ENCODE peak calls at places on chromosomes 16 and 17, in ten cellular contexts. Y, N, D, G, H, U, I, L, P and S are unnamed samples.

GRCh38 chr17:70797166-70797565 is 627.8 kb downstream of the KCNJ2 start:
- DNase-seq in Y (no peak), I (no peak), G (no peak), N (no peak), D (no peak), L (no peak), H (peak), U (peak), P (no peak), S (no peak)

GRCh38 chr17:660453-660852 is 54.2 kb downstream of the VPS53 start:
- DNase-seq in G (no peak), I (no peak), L (no peak), Y (no peak), U (no peak), H (no peak), N (no peak), D (no peak), P (no peak), S (no peak)

GRCh38 chr16:14249291-14250032 is 178.3 kb downstream of the MRTFB start:
- DNase-seq in N (no peak), U (peak), I (peak), G (peak), H (peak), P (peak), L (peak), D (peak), Y (peak), S (peak)

GRCh38 chr16:71255721-71256120 is 25.2 kb upstream of the HYDIN start:
- DNase-seq in U (no peak), D (no peak), H (no peak), I (no peak), N (no peak), L (no peak), Y (peak), P (no peak), G (no peak), S (no peak)

GRCh38 chr17:61474235-61474927 is 22.2 kb downstream of the TBX4 start:
- DNase-seq in P (no peak), I (no peak), U (no peak), L (peak), Y (no peak), H (peak), D (no peak), N (no peak), G (no peak), S (no peak)

GRCh38 chr16:84357191-84357651 is 11.1 kb upstream of the ATP2C2 start:
- DNase-seq in N (no peak), Y (no peak), P (peak), I (peak), G (peak), L (no peak), U (peak), H (peak), D (no peak), S (peak)

GRCh38 chr16:49671325-49671724 is 184.6 kb downstream of the ZNF423 start:
- DNase-seq in I (no peak), D (no peak), Y (no peak), N (no peak), P (no peak), H (no peak), L (no peak), U (no peak), G (no peak), S (no peak)

GRCh38 chr17:81400154-81400938 is 5.1 kb downstream of the BAHCC1 start:
- DNase-seq in L (peak), Y (peak), N (no peak), I (no peak), H (no peak), G (no peak), D (no peak), U (peak), P (peak), S (peak)

GRCh38 chr17:69608808-69609494 is 194.5 kb downstream of the MAP2K6 start:
- DNase-seq in N (no peak), P (no peak), Y (no peak), G (no peak), H (peak), D (peak), U (peak), L (peak), I (no peak), S (no peak)

GRCh38 chr16:58503166-58503862 is 3.4 kb downstream of the NDRG4 start:
- DNase-seq in Y (no peak), U (no peak), D (no peak), G (no peak), I (no peak), P (no peak), N (no peak), L (no peak), H (no peak), S (no peak)

GRCh38 chr17:64063088-64063487 is 42.7 kb upstream of the ICAM2 start:
- DNase-seq in U (no peak), G (no peak), L (no peak), I (no peak), H (no peak), D (no peak), N (no peak), Y (no peak), P (peak), S (no peak)

GRCh38 chr16:56830669-56831068 is 34.3 kb upstream of the SLC12A3 start:
- DNase-seq in H (no peak), L (no peak), Y (no peak), I (no peak), D (no peak), P (no peak), U (no peak), N (no peak), G (no peak), S (no peak)

GRCh38 chr16:67542464-67542863 is 13.8 kb downstream of the RIPOR1 start:
- DNase-seq in L (peak), I (no peak), Y (no peak), D (no peak), P (peak), U (peak), G (no peak), N (no peak), H (peak), S (no peak)

GRCh38 chr17:82376042-82376730 is 4.6 kb downstream of the UTS2R start:
- DNase-seq in I (no peak), H (no peak), D (no peak), G (no peak), P (no peak), U (no peak), N (no peak), Y (no peak), L (no peak), S (no peak)

GRCh38 chr16:81296631-81297030 is 18.1 kb upstream of the GAN start:
- DNase-seq in I (no peak), P (no peak), G (no peak), U (no peak), H (no peak), N (no peak), D (no peak), L (no peak), Y (no peak), S (no peak)

GRCh38 chr17:82216301-82217119 is 3.9 kb upstream of the CCDC57 start:
- DNase-seq in U (peak), N (no peak), G (no peak), L (peak), D (peak), I (no peak), H (peak), P (peak), Y (no peak), S (no peak)

GRCh38 chr16:86503830-86504229 is 6.5 kb upstream of the FOXF1 start:
- DNase-seq in G (no peak), H (no peak), N (no peak), P (no peak), L (no peak), I (no peak), D (no peak), Y (no peak), U (no peak), S (no peak)

GRCh38 chr17:19244796-19245195 is 7.6 kb downstream of the EPN2 start:
- DNase-seq in N (no peak), P (no peak), G (no peak), Y (peak), L (no peak), U (no peak), D (no peak), I (no peak), H (no peak), S (no peak)

GRCh38 chr16:82384897-82385296 is 214.9 kb upstream of the MPHOSPH6 start:
- DNase-seq in I (no peak), H (no peak), L (no peak), U (no peak), G (no peak), N (no peak), P (no peak), Y (no peak), D (no peak), S (no peak)

GRCh38 chr17:18020971-18021370 is 18.0 kb downstream of the ATPAF2 start:
- DNase-seq in Y (no peak), I (no peak), D (no peak), N (no peak), P (no peak), L (no peak), G (no peak), H (no peak), U (no peak), S (no peak)

GRCh38 chr17:45190503-45191282 is 29.0 kb downstream of the HEXIM2 start:
- DNase-seq in I (no peak), P (no peak), U (no peak), Y (no peak), L (no peak), N (no peak), H (no peak), G (no peak), D (no peak), S (no peak)

GRCh38 chr16:3173892-3174617 is 13.9 kb upstream of the OR1F1 start:
- DNase-seq in I (no peak), U (no peak), Y (peak), D (no peak), H (peak), L (no peak), N (no peak), P (peak), G (no peak), S (no peak)

GRCh38 chr17:3738562-3739295 is 15.0 kb downstream of the HASPIN start:
- DNase-seq in Y (no peak), H (no peak), L (no peak), D (no peak), I (peak), G (peak), N (no peak), U (no peak), P (no peak), S (peak)

GRCh38 chr17:17871913-17872312 is 35.1 kb upstream of the SREBF1 start:
- DNase-seq in L (no peak), Y (no peak), N (no peak), P (no peak), G (no peak), D (no peak), I (no peak), U (no peak), H (no peak), S (no peak)

GRCh38 chr17:14330492-14330920 is 29.6 kb downstream of the HS3ST3B1 start:
- DNase-seq in Y (no peak), I (no peak), N (no peak), G (no peak), L (peak), H (no peak), U (peak), D (no peak), P (no peak), S (no peak)

GRCh38 chr17:77842148-77842905 is 116.2 kb upstream of the TNRC6C start:
- DNase-seq in D (no peak), H (peak), Y (no peak), L (no peak), I (peak), P (no peak), U (peak), G (no peak), N (peak), S (no peak)

GRCh38 chr16:5018791-5019190 is 14.9 kb downstream of the NAGPA start:
- DNase-seq in U (no peak), P (no peak), G (no peak), H (no peak), Y (no peak), D (no peak), L (no peak), N (no peak), I (no peak), S (no peak)

GRCh38 chr17:55620945-55621344 is 101.7 kb downstream of the TMEM100 start:
- DNase-seq in U (no peak), G (no peak), D (no peak), P (no peak), I (no peak), Y (no peak), H (no peak), N (no peak), L (no peak), S (no peak)

GRCh38 chr16:59573528-59574271 is 839.6 kb upstream of the GOT2 start:
- DNase-seq in H (peak), U (peak), D (peak), Y (no peak), L (peak), G (no peak), P (no peak), I (no peak), N (no peak), S (no peak)

GRCh38 chr17:81349397-81350319 is 45.6 kb upstream of the BAHCC1 start:
- DNase-seq in I (no peak), U (peak), G (no peak), Y (peak), P (no peak), D (no peak), N (no peak), L (no peak), H (peak), S (no peak)

GRCh38 chr16:58832496-58832895 is 98.4 kb upstream of the GOT2 start:
- DNase-seq in H (no peak), P (no peak), D (no peak), Y (no peak), I (no peak), L (no peak), N (no peak), G (no peak), U (no peak), S (no peak)

GRCh38 chr17:35479271-35479670 is 30.7 kb upstream of the SLFN13 start:
- DNase-seq in L (no peak), Y (no peak), D (no peak), I (no peak), N (no peak), G (no peak), P (no peak), U (no peak), H (no peak), S (no peak)

GRCh38 chr16:12323007-12323699 is 346.6 kb downstream of the SNX29 start:
- DNase-seq in D (no peak), L (no peak), Y (no peak), H (peak), P (no peak), N (no peak), I (no peak), G (peak), U (no peak), S (no peak)